ENCODE peak calls at places on chromosomes 16 and 17, in seven cellular contexts. X, P, N, E, S, Z and B are unnamed samples.

GRCh38 chr16:17314148-17314547 is 156.6 kb downstream of the XYLT1 start:
- DNase-seq in N (no peak), X (no peak), E (no peak), Z (no peak), P (no peak), S (no peak), B (no peak)

GRCh38 chr17:30197416-30197815 is 38.1 kb downstream of the SLC6A4 start:
- DNase-seq in X (no peak), Z (no peak), E (no peak), N (no peak), P (no peak), S (no peak), B (no peak)

GRCh38 chr17:44830359-44831269 is 527 bp upstream of the GJC1 start:
- DNase-seq in X (peak), Z (no peak), S (no peak), P (peak), E (peak), N (no peak), B (no peak)

GRCh38 chr16:25257504-25257955 is at the start of gene ZKSCAN2:
- DNase-seq in P (peak), Z (peak), X (peak), N (peak), E (peak), S (peak), B (peak)

GRCh38 chr17:45923511-45924268 is 29.3 kb downstream of the MAPT start:
- DNase-seq in X (no peak), N (no peak), P (peak), S (no peak), E (peak), Z (no peak), B (no peak)

GRCh38 chr17:55830210-55830609 is 79.4 kb downstream of the PCTP start:
- DNase-seq in X (no peak), Z (no peak), S (no peak), P (no peak), N (no peak), E (no peak), B (no peak)

GRCh38 chr16:81661082-81661481 is 118.0 kb upstream of the PLCG2 start:
- DNase-seq in P (no peak), E (no peak), S (no peak), N (no peak), Z (no peak), X (no peak), B (no peak)

GRCh38 chr16:12095275-12096161 is 119.0 kb downstream of the SNX29 start:
- DNase-seq in X (peak), E (peak), S (peak), N (peak), Z (no peak), P (peak), B (peak)

GRCh38 chr16:68902376-68903345 is 59.3 kb downstream of the TANGO6 start:
- DNase-seq in Z (no peak), P (peak), E (peak), X (no peak), S (no peak), N (no peak), B (no peak)

GRCh38 chr17:27352481-27353460 is 58.9 kb downstream of the WSB1 start:
- DNase-seq in S (no peak), N (no peak), X (no peak), Z (no peak), P (peak), E (no peak), B (no peak)

GRCh38 chr16:26360867-26361266 is 669.1 kb downstream of the HS3ST4 start:
- DNase-seq in E (no peak), X (no peak), Z (no peak), S (no peak), N (no peak), P (no peak), B (no peak)